ENCODE peak calls at places on chromosomes 1 and 21, in nine cellular contexts. R is Panc1, Q is gastrocnemius medialis, E is neural progenitor cell, I is PC-9, Y is DND-41, Z is tibial artery, X is HAP-1, O is right lobe of liver. V is an unnamed sample.

GRCh38 chr1:145927916-145928647 is 798 bp upstream of the RBM8A start:
- DNase-seq in Z (no peak), X (no peak), E (no peak), I (no peak), O (no peak), R (no peak), Y (peak; percentile 36), Q (no peak), V (peak; percentile 25)

GRCh38 chr1:231962636-231963035 is 336.0 kb downstream of the DISC1 start:
- DNase-seq in X (no peak), Y (no peak), I (no peak), R (no peak), E (no peak), Z (no peak), O (no peak), Q (no peak), V (no peak)

GRCh38 chr1:56073614-56074356 is 505.6 kb downstream of the PLPP3 start:
- DNase-seq in I (no peak), Q (peak; percentile 75), E (no peak), X (no peak), Z (peak; percentile 88), Y (no peak), O (no peak), R (no peak), V (peak; percentile 50)

GRCh38 chr1:41681331-41682136 is 197.1 kb upstream of the EDN2 start:
- DNase-seq in O (no peak), X (no peak), Y (no peak), R (no peak), Q (peak; percentile 52), E (no peak), Z (peak; percentile 36), I (no peak), V (no peak)

GRCh38 chr1:51488372-51489050 is 30.6 kb downstream of the EPS15 start:
- DNase-seq in Q (no peak), E (no peak), X (no peak), R (no peak), I (no peak), O (no peak), Z (no peak), Y (no peak), V (no peak)

GRCh38 chr1:206734499-206735142 is 36.0 kb upstream of the IL19 start:
- DNase-seq in I (no peak), E (peak; percentile 64), O (no peak), Y (peak; percentile 78), Z (no peak), X (peak; percentile 82), R (peak; percentile 39), Q (no peak), V (peak; percentile 62)

GRCh38 chr1:233390842-233391241 is 63.3 kb downstream of the MAP3K21 start:
- DNase-seq in O (no peak), Z (no peak), X (no peak), Q (no peak), E (no peak), I (no peak), R (no peak), Y (no peak), V (no peak)

GRCh38 chr1:7810395-7810794 is 26.3 kb downstream of the PER3 start:
- DNase-seq in I (no peak), E (no peak), R (peak; percentile 24), X (no peak), Y (no peak), Z (no peak), Q (peak; percentile 27), O (no peak), V (no peak)

GRCh38 chr1:110050602-110051261 is 16.3 kb downstream of the STRIP1 start:
- DNase-seq in R (no peak), Y (no peak), O (no peak), Z (no peak), Q (no peak), X (no peak), E (no peak), I (no peak), V (no peak)

GRCh38 chr1:176796583-176796982 is 333.6 kb downstream of the PAPPA2 start:
- DNase-seq in O (no peak), Y (no peak), E (no peak), Z (no peak), R (no peak), X (no peak), Q (no peak), I (no peak), V (no peak)

GRCh38 chr1:11893907-11894251 is 32.3 kb downstream of the KIAA2013 start:
- DNase-seq in X (peak; percentile 76), Z (peak; percentile 39), Y (peak; percentile 66), I (peak; percentile 38), Q (peak; percentile 48), E (peak; percentile 77), O (peak; percentile 82), R (peak; percentile 35), V (peak; percentile 63)

GRCh38 chr1:65310078-65310587 is 790 bp downstream of the DNAJC6 start:
- DNase-seq in E (no peak), Z (no peak), Q (no peak), Y (no peak), X (peak; percentile 82), O (no peak), I (no peak), R (no peak), V (peak; percentile 9)

GRCh38 chr1:77899647-77900320 is 11.4 kb downstream of the NEXN start:
- DNase-seq in Z (no peak), Y (no peak), Q (no peak), I (no peak), X (no peak), O (no peak), E (no peak), R (no peak), V (no peak)

GRCh38 chr1:77889671-77890070 is 1.2 kb downstream of the NEXN start:
- DNase-seq in I (peak; percentile 92), R (no peak), O (no peak), Y (no peak), E (no peak), Z (no peak), Q (peak; percentile 41), X (no peak), V (no peak)

GRCh38 chr1:200176181-200176580 is 148.7 kb downstream of the NR5A2 start:
- DNase-seq in O (no peak), I (no peak), Z (no peak), R (no peak), Y (no peak), X (no peak), E (no peak), Q (no peak), V (no peak)

GRCh38 chr1:117852846-117853555 is 76.4 kb downstream of the GDAP2 start:
- DNase-seq in E (no peak), R (no peak), Y (no peak), O (no peak), Z (no peak), Q (no peak), I (no peak), X (no peak), V (no peak)

GRCh38 chr1:20187103-20187812 is 940 bp upstream of the PLA2G2C start:
- DNase-seq in X (no peak), E (no peak), I (peak; percentile 83), Z (peak; percentile 41), R (no peak), Q (no peak), Y (peak; percentile 59), O (peak; percentile 74), V (peak; percentile 77)

GRCh38 chr1:45490121-45490622 is 791 bp downstream of the TESK2 start:
- DNase-seq in I (no peak), Z (no peak), X (peak; percentile 22), O (no peak), Q (no peak), E (no peak), Y (no peak), R (no peak), V (no peak)

GRCh38 chr1:25744140-25744581 is 55.8 kb upstream of the SELENON start:
- DNase-seq in R (peak; percentile 10), X (no peak), Q (peak; percentile 86), Y (no peak), E (peak; percentile 63), O (peak; percentile 68), I (no peak), Z (peak; percentile 85), V (peak; percentile 61)

GRCh38 chr21:33266050-33266783 is at the start of gene IL10RB:
- DNase-seq in X (peak; percentile 81), Q (peak; percentile 47), I (no peak), Z (peak; percentile 67), E (peak; percentile 88), Y (peak; percentile 79), O (peak; percentile 87), R (no peak), V (peak; percentile 87)

GRCh38 chr1:55062801-55063561 is 23.6 kb downstream of the PCSK9 start:
- DNase-seq in O (no peak), Q (no peak), I (no peak), Z (no peak), X (no peak), Y (no peak), E (no peak), R (no peak), V (no peak)

GRCh38 chr1:79448426-79448825 is 441.9 kb upstream of the ADGRL4 start:
- DNase-seq in O (no peak), R (no peak), E (no peak), I (no peak), Y (no peak), X (no peak), Z (no peak), Q (no peak), V (no peak)

DNA sequence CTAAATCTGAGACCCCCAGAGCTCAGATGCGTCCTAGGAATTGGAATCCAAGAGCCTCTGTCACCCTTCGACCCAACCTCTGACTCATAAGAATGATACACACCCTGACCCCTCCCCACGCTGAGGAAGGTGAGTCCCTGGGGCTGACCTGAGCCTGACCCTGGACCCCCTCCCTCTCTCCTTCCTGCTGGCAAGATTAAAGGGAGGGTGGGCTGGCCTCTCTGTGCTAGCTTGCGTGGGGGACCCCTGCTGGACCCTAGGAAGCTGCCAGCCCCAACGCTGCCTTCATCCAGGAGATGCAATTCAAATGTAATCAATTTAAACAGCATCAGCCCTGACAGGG is 627 bp downstream of the PLEKHA6 start:
- DNase-seq in O (no peak), Z (no peak), X (no peak), Y (no peak), I (peak; percentile 21), E (peak; percentile 47), R (no peak), Q (no peak), V (no peak)
- H3K4me1 ChIP-seq in O (no peaks in the 10 kb centered on the region), Z (peaks cover 17% of the 10 kb centered on the region), X (peaks cover 4% of the 10 kb centered on the region), Y (peaks cover 18% of the 10 kb centered on the region), I (peaks cover 3% of the 10 kb centered on the region), E (peaks cover 31% of the 10 kb centered on the region), R (peaks cover 4% of the 10 kb centered on the region), Q (peaks cover 9% of the 10 kb centered on the region), V (peaks cover 11% of the 10 kb centered on the region)

GRCh38 chr21:42189860-42190491 is 29.0 kb upstream of the ABCG1 start:
- DNase-seq in Y (no peak), E (no peak), Z (no peak), R (no peak), I (no peak), Q (no peak), O (no peak), X (no peak), V (no peak)
- H3K4me3 ChIP-seq in Y (no peak overlapping the region), E (no peak overlapping the region), Z (no peak overlapping the region), R (no peak overlapping the region), I (no peak overlapping the region), Q (no peak overlapping the region), O (no peak overlapping the region), X (no peak overlapping the region), V (no peak overlapping the region)

GRCh38 chr1:235950318-235950717 is 83.6 kb upstream of the LYST start:
- DNase-seq in O (no peak), Q (no peak), R (no peak), E (peak; percentile 25), Y (no peak), I (no peak), Z (no peak), X (no peak), V (no peak)
- H3K4me1 ChIP-seq in O (no peaks in the 10 kb centered on the region), Q (no peaks in the 10 kb centered on the region), R (peaks cover 9% of the 10 kb centered on the region), E (peaks cover 5% of the 10 kb centered on the region), Y (no peaks in the 10 kb centered on the region), I (peaks cover 17% of the 10 kb centered on the region), Z (peaks cover 10% of the 10 kb centered on the region), X (no peaks in the 10 kb centered on the region), V (peaks cover 19% of the 10 kb centered on the region)

GRCh38 chr1:94798472-94798871 is 21.7 kb upstream of the SLC44A3 start:
- DNase-seq in E (no peak), R (no peak), Y (no peak), Q (no peak), Z (no peak), X (no peak), I (no peak), O (no peak), V (no peak)
- H3K4me3 ChIP-seq in E (no peak overlapping the region), R (no peak overlapping the region), Y (no peak overlapping the region), Q (no peak overlapping the region), Z (no peak overlapping the region), X (no peak overlapping the region), I (no peak overlapping the region), O (no peak overlapping the region), V (no peak overlapping the region)

V was measured in transverse colon.